ENCODE peak calls at places on chromosomes 1 and 21, in eight cellular contexts. Y is nephron progenitor cell; W is posterior cingulate gyrus; U is central memory CD4-positive, alpha-beta T cell; B is left cardiac atrium; N is substantia nigra; X is HTR-8/SVneo; K is aorta. J is an unnamed sample.

GRCh38 chr1:116923421-116923820 is 13.7 kb downstream of the PTGFRN start:
- DNase-seq in Y (no peak), W (no peak), U (no peak), B (no peak), N (no peak), X (no peak), K (no peak), J (no peak)

GRCh38 chr1:186152227-186152944 is 222.7 kb downstream of the TPR start:
- DNase-seq in Y (no peak), W (no peak), U (no peak), B (no peak), N (no peak), X (peak), K (no peak), J (no peak)

GRCh38 chr1:117673405-117673804 is 67.6 kb downstream of the TENT5C start:
- DNase-seq in Y (no peak), W (no peak), U (no peak), B (no peak), N (no peak), X (no peak), K (no peak), J (no peak)

GRCh38 chr1:4515727-4516289 is 138.6 kb upstream of the AJAP1 start:
- DNase-seq in Y (no peak), W (no peak), U (no peak), B (no peak), N (no peak), X (no peak), K (no peak), J (no peak)

GRCh38 chr1:36966242-36966641 is 68.1 kb downstream of the GRIK3 start:
- DNase-seq in Y (peak), W (peak), U (no peak), B (no peak), N (no peak), X (no peak), K (no peak), J (no peak)

GRCh38 chr1:117060441-117061317 is 553 bp downstream of the TTF2 start:
- DNase-seq in Y (no peak), W (peak), U (peak), B (no peak), N (no peak), X (no peak), K (peak), J (no peak)

GRCh38 chr1:199357591-199357990 is 669.9 kb upstream of the NR5A2 start:
- DNase-seq in Y (no peak), W (no peak), U (no peak), B (no peak), N (no peak), X (no peak), K (no peak), J (no peak)

GRCh38 chr21:31255036-31255435 is 89.0 kb downstream of the TIAM1 start:
- DNase-seq in Y (no peak), W (no peak), U (no peak), B (no peak), N (no peak), X (no peak), K (no peak), J (no peak)

GRCh38 chr1:27525296-27526271 is 35.6 kb upstream of the WASF2 start:
- DNase-seq in Y (peak), W (no peak), U (peak), B (peak), N (no peak), X (peak), K (peak), J (peak)

GRCh38 chr1:84598846-84599741 is 24.9 kb upstream of the CTBS start:
- DNase-seq in Y (no peak), W (no peak), U (no peak), B (no peak), N (no peak), X (peak), K (no peak), J (no peak)

GRCh38 chr21:31354122-31354521 is 10.1 kb upstream of the TIAM1 start:
- DNase-seq in Y (no peak), W (no peak), U (no peak), B (no peak), N (no peak), X (no peak), K (no peak), J (no peak)

GRCh38 chr1:12480748-12481362 is 137.2 kb downstream of the DHRS3 start:
- DNase-seq in Y (no peak), W (no peak), U (peak), B (no peak), N (no peak), X (peak), K (peak), J (peak)

GRCh38 chr1:157418231-157418630 is 134.1 kb downstream of the FCRL5 start:
- DNase-seq in Y (no peak), W (no peak), U (no peak), B (no peak), N (no peak), X (no peak), K (no peak), J (no peak)

GRCh38 chr1:160403244-160403643 is 2.9 kb downstream of the VANGL2 start:
- DNase-seq in Y (no peak), W (no peak), U (no peak), B (no peak), N (no peak), X (no peak), K (no peak), J (no peak)

GRCh38 chr1:59333626-59334277 is 36.9 kb downstream of the FGGY start:
- DNase-seq in Y (no peak), W (no peak), U (no peak), B (no peak), N (no peak), X (no peak), K (no peak), J (no peak)

GRCh38 chr1:202807926-202808757 is at the start of gene KDM5B:
- DNase-seq in Y (peak), W (peak), U (peak), B (peak), N (peak), X (peak), K (peak), J (peak)

GRCh38 chr1:2248127-2248826 is 20.2 kb downstream of the SKI start:
- DNase-seq in Y (peak), W (peak), U (no peak), B (no peak), N (no peak), X (no peak), K (no peak), J (no peak)

GRCh38 chr1:193749868-193750267 is 563.5 kb upstream of the B3GALT2 start:
- DNase-seq in Y (no peak), W (no peak), U (no peak), B (no peak), N (no peak), X (no peak), K (no peak), J (no peak)

GRCh38 chr21:17514124-17514481 is 1.3 kb downstream of the CXADR start:
- DNase-seq in Y (no peak), W (no peak), U (no peak), B (no peak), N (no peak), X (peak), K (no peak), J (no peak)

GRCh38 chr1:70084314-70084915 is 121.0 kb downstream of the LRRC40 start:
- DNase-seq in Y (no peak), W (no peak), U (no peak), B (no peak), N (no peak), X (no peak), K (no peak), J (no peak)

GRCh38 chr1:37392051-37392450 is 82.3 kb upstream of the ZC3H12A start:
- DNase-seq in Y (no peak), W (no peak), U (no peak), B (no peak), N (no peak), X (no peak), K (no peak), J (no peak)

GRCh38 chr21:39321424-39321823 is 8.0 kb upstream of the BRWD1 start:
- DNase-seq in Y (no peak), W (no peak), U (no peak), B (no peak), N (no peak), X (no peak), K (no peak), J (no peak)

GRCh38 chr1:153945131-153945794 is 1.3 kb downstream of the DENND4B start:
- DNase-seq in Y (no peak), W (no peak), U (peak), B (peak), N (no peak), X (no peak), K (peak), J (peak)

GRCh38 chr1:15617874-15618684 is 821 bp downstream of the DDI2 start:
- DNase-seq in Y (no peak), W (no peak), U (peak), B (no peak), N (peak), X (peak), K (peak), J (peak)

GRCh38 chr1:3530931-3531818 is 76.7 kb downstream of the ARHGEF16 start:
- DNase-seq in Y (peak), W (no peak), U (peak), B (peak), N (no peak), X (peak), K (peak), J (peak)

GRCh38 chr1:77282187-77282865 is 507 bp downstream of the AK5 start:
- DNase-seq in Y (peak), W (peak), U (peak), B (peak), N (peak), X (peak), K (peak), J (no peak)

GRCh38 chr1:207803678-207804077 is 51.8 kb downstream of the CD46 start:
- DNase-seq in Y (no peak), W (no peak), U (no peak), B (no peak), N (no peak), X (no peak), K (no peak), J (no peak)

GRCh38 chr21:33112151-33112550 is 42.2 kb downstream of the OLIG1 start:
- DNase-seq in Y (no peak), W (no peak), U (no peak), B (no peak), N (no peak), X (no peak), K (no peak), J (no peak)

GRCh38 chr1:94110021-94110761 is 10.8 kb downstream of the ABCA4 start:
- DNase-seq in Y (no peak), W (no peak), U (no peak), B (no peak), N (no peak), X (no peak), K (no peak), J (no peak)

GRCh38 chr1:203278087-203278884 is 27.0 kb upstream of the BTG2 start:
- DNase-seq in Y (peak), W (peak), U (peak), B (peak), N (peak), X (peak), K (peak), J (peak)

GRCh38 chr1:86703696-86704455 is 500 bp upstream of the SH3GLB1 start:
- DNase-seq in Y (no peak), W (no peak), U (peak), B (no peak), N (peak), X (no peak), K (no peak), J (no peak)

GRCh38 chr1:106080608-106081325 is 975.7 kb upstream of the PRMT6 start:
- DNase-seq in Y (no peak), W (peak), U (no peak), B (no peak), N (no peak), X (no peak), K (no peak), J (no peak)

GRCh38 chr1:248143311-248143710 is 1.6 kb upstream of the OR2M5 start:
- DNase-seq in Y (no peak), W (no peak), U (no peak), B (no peak), N (no peak), X (no peak), K (no peak), J (no peak)

GRCh38 chr1:201942129-201942495 is 4.2 kb downstream of the LMOD1 start:
- DNase-seq in Y (no peak), W (no peak), U (no peak), B (no peak), N (no peak), X (no peak), K (no peak), J (no peak)

GRCh38 chr1:221776495-221777413 is 34.9 kb upstream of the DUSP10 start:
- DNase-seq in Y (no peak), W (no peak), U (no peak), B (no peak), N (no peak), X (no peak), K (no peak), J (no peak)

GRCh38 chr1:56572334-56573050 is 6.9 kb downstream of the PLPP3 start:
- DNase-seq in Y (no peak), W (no peak), U (no peak), B (no peak), N (no peak), X (no peak), K (no peak), J (no peak)

GRCh38 chr1:155323729-155324040 is 3.0 kb downstream of the RUSC1 start:
- DNase-seq in Y (peak), W (peak), U (peak), B (peak), N (peak), X (peak), K (peak), J (peak)

GRCh38 chr1:218886472-218886871 is 287.2 kb upstream of the LYPLAL1 start:
- DNase-seq in Y (no peak), W (no peak), U (no peak), B (peak), N (peak), X (no peak), K (peak), J (no peak)